ENCODE peak calls at places on chromosomes 13 and 19, in four cellular contexts. C, G, M and V are unnamed samples.

GRCh38 chr19:51311388-51312257 is at the start of gene IGLON5:
- DNase-seq in M (no peak), C (no peak), G (no peak), V (no peak)

GRCh38 chr19:23203841-23204344 is 46.3 kb downstream of the ZNF724 start:
- DNase-seq in C (no peak), M (no peak), G (peak), V (peak)

GRCh38 chr13:20980899-20981298 is 78.4 kb upstream of the XPO4 start:
- DNase-seq in G (no peak), M (no peak), C (no peak), V (no peak)

GRCh38 chr19:34263745-34264237 is 9.4 kb downstream of the GARRE1 start:
- DNase-seq in M (no peak), C (no peak), G (no peak), V (no peak)

GRCh38 chr19:39177110-39177699 is 19.6 kb upstream of the NCCRP1 start:
- DNase-seq in G (no peak), C (no peak), M (no peak), V (no peak)

GRCh38 chr13:27264181-27264580 is 6.4 kb upstream of the RASL11A start:
- DNase-seq in G (no peak), M (peak), C (no peak), V (no peak)

GRCh38 chr19:6856749-6857372 is 30.5 kb upstream of the ADGRE1 start:
- DNase-seq in M (no peak), C (no peak), G (no peak), V (no peak)

GRCh38 chr19:43316591-43317319 is 36.7 kb upstream of the CD177 start:
- DNase-seq in M (no peak), G (no peak), C (no peak), V (no peak)

GRCh38 chr19:10968527-10969081 is 7.8 kb downstream of the SMARCA4 start:
- DNase-seq in C (no peak), G (no peak), M (no peak), V (no peak)

GRCh38 chr13:40895207-40895606 is 105.8 kb downstream of the SLC25A15 start:
- DNase-seq in M (no peak), C (no peak), G (no peak), V (no peak)

GRCh38 chr19:40907968-40908735 is 26.1 kb upstream of the CYP2A7 start:
- DNase-seq in G (no peak), C (peak), M (no peak), V (no peak)

GRCh38 chr19:9144920-9145319 is 4.7 kb downstream of the ZNF317 start:
- DNase-seq in G (no peak), C (no peak), M (no peak), V (no peak)

GRCh38 chr19:9140159-9140874 is at the start of gene ZNF317:
- DNase-seq in M (peak), C (peak), G (peak), V (peak)

DNA sequence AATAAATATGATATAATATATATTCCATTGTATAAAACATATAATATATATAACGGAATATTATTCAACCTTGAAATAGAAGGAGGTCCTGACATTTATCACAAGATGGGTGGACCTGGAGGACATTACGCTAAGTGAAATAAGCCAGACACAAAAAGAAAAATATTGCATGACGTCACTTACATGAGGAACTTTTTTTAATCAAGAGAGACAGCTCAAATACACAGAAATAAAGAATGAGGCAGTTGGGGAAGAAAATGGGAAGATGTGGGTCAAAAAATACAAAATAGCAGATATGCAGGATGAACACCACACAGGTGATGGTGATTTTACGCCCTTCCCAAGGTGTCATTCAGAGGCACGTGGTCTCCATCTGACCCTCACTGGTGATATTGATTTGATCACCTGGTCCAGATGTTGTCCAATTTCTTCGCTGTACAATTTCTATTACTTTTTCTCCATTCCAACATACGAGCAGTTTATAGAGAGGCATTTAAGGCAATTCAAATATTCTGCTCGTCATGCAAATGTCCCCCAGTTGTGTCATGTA is 513 bp upstream of the ZNF317 start:
- DNase-seq in G (no peak), C (no peak), M (no peak), V (no peak)
- H3K27ac ChIP-seq in G (peak), C (peak), M (peak), V (peak)

DNA sequence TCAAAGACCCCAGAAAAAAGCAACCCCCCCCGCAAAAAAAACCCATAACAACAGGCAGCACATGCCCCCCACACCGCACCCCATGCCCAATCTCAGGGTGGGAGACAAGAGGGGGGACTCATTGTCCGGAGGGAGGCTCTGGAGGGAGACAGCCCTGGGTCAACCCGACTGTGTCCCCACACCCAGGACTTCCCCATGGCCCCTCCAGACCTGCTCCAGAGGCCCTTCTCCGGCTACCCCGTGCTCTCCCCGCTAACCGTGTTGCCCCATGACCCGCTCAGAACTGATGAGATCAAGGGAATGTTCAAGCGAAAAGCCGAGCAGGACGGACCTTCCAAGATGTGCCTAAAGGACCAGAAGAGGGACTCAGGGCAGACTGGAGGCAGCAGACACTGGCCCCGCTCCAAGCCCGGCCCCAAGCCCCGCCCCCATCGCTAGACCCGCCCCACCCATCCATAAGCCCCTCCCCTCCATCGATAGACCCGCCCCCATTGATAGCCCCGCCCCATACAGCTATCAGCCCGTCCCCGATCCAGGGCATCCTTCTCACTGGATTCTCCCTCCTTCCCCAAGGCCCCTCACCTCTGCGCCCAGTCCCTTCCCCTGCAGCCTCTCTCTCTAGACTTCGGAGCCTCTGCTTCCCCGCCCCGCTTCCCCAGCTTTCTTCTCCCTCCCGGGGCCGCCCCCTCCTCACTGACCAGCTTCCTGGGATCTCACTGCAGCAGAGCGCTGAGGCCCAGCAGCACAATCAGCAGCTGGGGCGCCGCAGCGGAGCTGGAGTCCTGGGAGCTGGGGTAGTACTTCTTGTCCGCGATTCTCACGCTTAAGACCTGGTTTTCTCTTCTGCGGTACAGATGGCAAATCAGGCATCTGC is 2.2 kb downstream of the BST2 start:
- DNase-seq in M (peak), C (no peak), G (peak), V (no peak)
- H3K27ac ChIP-seq in M (no peak), C (no peak), G (peak), V (no peak)

GRCh38 chr19:28605501-28606268 is 607.3 kb downstream of the UQCRFS1 start:
- DNase-seq in C (no peak), G (no peak), M (no peak), V (no peak)

GRCh38 chr19:28602675-28603298 is 610.2 kb downstream of the UQCRFS1 start:
- DNase-seq in G (no peak), M (no peak), C (no peak), V (no peak)

GRCh38 chr19:28598861-28599260 is 614.1 kb downstream of the UQCRFS1 start:
- DNase-seq in C (no peak), G (no peak), M (no peak), V (no peak)

GRCh38 chr19:28603453-28603852 is 609.5 kb downstream of the UQCRFS1 start:
- DNase-seq in M (no peak), C (no peak), G (no peak), V (no peak)

GRCh38 chr19:28601723-28602440 is 611.1 kb downstream of the UQCRFS1 start:
- DNase-seq in M (no peak), C (no peak), G (no peak), V (no peak)
- H3K27ac ChIP-seq in M (no peak), C (no peak), G (no peak), V (no peak)

DNA sequence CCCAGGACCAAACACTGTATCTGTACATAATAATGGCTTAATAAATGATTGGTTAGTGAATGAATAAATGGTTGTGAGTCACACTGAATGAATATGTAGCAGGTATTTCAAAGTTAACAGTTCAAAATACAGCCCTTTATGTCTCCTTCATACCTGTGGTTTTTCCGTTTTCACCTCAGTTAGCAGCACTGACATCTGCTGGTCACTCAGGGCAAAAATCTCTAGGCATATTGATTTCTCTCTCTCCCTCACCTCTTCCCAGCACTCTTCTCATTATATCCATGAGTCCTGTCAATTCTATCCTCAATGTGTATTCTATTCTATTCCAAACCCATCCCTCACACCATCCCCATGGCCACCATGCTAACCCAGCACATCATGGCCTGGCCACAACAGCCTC is 76.2 kb downstream of the PEG3 start:
- DNase-seq in M (no peak), C (no peak), G (no peak), V (no peak)
- H3K27ac ChIP-seq in M (no peak), C (no peak), G (no peak), V (no peak)

GRCh38 chr19:54147676-54148075 is 10.1 kb downstream of the CNOT3 start:
- DNase-seq in M (no peak), G (peak), C (no peak), V (no peak)
- H3K27ac ChIP-seq in M (no peak), G (peak), C (no peak), V (no peak)

GRCh38 chr19:18465214-18465963 is 27.5 kb upstream of the ISYNA1 start:
- DNase-seq in M (no peak), C (no peak), G (no peak), V (no peak)
- H3K27ac ChIP-seq in M (no peak), C (peak), G (peak), V (peak)

GRCh38 chr13:113433391-113433916 is 19.8 kb downstream of the ADPRHL1 start:
- DNase-seq in M (no peak), G (no peak), C (no peak), V (no peak)
- H3K27ac ChIP-seq in M (no peak), G (peak), C (no peak), V (no peak)

GRCh38 chr13:36130542-36131214 is 504 bp downstream of the DCLK1 start:
- DNase-seq in G (peak), M (no peak), C (no peak), V (peak)

GRCh38 chr13:36129539-36129938 is 1.6 kb downstream of the DCLK1 start:
- DNase-seq in M (no peak), C (no peak), G (no peak), V (no peak)

GRCh38 chr13:36131931-36132297 is 732 bp upstream of the DCLK1 start:
- DNase-seq in M (peak), G (peak), C (no peak), V (no peak)

GRCh38 chr13:36130168-36130541 is 1.0 kb downstream of the DCLK1 start:
- DNase-seq in C (no peak), M (no peak), G (no peak), V (no peak)

GRCh38 chr13:36131215-36131930 is at the start of gene DCLK1:
- DNase-seq in M (peak), C (no peak), G (peak), V (peak)
- H3K27ac ChIP-seq in M (peak), C (peak), G (peak), V (peak)

DNA sequence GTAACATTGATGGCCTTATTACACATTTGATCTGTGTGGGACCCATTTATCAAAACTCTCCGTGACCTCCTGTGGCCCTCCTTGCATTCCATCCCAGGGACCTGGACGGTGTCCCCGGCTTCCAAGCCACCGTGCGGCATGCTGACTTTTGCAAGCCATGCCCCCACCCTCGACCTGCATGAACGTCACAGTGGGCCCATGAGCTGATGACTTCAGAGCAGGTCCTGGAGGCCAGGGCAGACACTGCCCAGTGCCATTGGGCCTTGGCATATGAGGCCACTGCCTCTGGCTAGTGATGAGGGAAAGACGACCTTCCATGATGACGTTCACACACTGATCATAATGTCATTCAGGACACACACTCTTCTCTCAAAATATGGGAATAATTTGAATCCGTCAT is 62.8 kb downstream of the RAB20 start:
- DNase-seq in M (no peak), C (no peak), G (no peak), V (no peak)
- H3K27ac ChIP-seq in M (no peak), C (no peak), G (no peak), V (no peak)

DNA sequence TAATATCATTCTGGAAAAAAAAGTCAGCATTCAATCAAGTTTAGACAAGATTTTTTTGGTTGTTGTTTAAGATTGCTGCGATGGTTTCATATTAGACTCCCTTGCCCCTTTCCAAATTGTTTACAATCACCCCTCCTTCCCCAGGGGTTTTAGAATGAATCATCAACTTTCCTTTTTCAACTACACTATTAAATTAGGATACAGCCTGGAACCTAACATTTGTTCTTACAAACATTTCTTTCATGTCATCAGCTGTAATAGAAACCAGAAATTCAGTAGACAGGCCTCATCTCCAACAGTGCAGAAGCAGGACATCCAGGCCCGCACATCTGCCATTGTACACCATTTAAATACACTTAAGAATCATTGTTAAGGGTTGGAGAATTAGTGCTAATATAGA is 44.4 kb upstream of the WDFY2 start:
- DNase-seq in M (no peak), C (no peak), G (no peak), V (no peak)
- H3K27ac ChIP-seq in M (no peak), C (no peak), G (no peak), V (no peak)